ENCODE peak calls at places on chromosomes 7 and 10, in four cellular contexts. M is ACHN, K is BJ, Y is left ventricle myocardium inferior. F is an unnamed sample.

GRCh38 chr10:68795886-68796532 is 31.3 kb upstream of the STOX1 start:
- DNase-seq in M (no peak), K (no peak), Y (no peak), F (no peak)

GRCh38 chr7:52168085-52168484 is 851.5 kb upstream of the COBL start:
- DNase-seq in M (peak), Y (no peak), K (no peak), F (no peak)

GRCh38 chr7:79936281-79936983 is 198.2 kb upstream of the GNAI1 start:
- DNase-seq in M (no peak), Y (no peak), K (no peak), F (no peak)

GRCh38 chr7:17402628-17403278 is 104.3 kb downstream of the AHR start:
- DNase-seq in K (no peak), Y (no peak), M (no peak), F (peak)

GRCh38 chr10:87092356-87092860 is 2.2 kb downstream of the GLUD1 start:
- DNase-seq in K (no peak), M (peak), Y (no peak), F (peak)

GRCh38 chr10:31345886-31346285 is 26.9 kb downstream of the ZEB1 start:
- DNase-seq in Y (no peak), K (no peak), M (no peak), F (no peak)

GRCh38 chr7:29818308-29818707 is 12.0 kb downstream of the WIPF3 start:
- DNase-seq in Y (no peak), M (no peak), K (no peak), F (no peak)

GRCh38 chr7:157347217-157347904 is 10.6 kb downstream of the DNAJB6 start:
- DNase-seq in M (peak), Y (peak), K (peak), F (no peak)

GRCh38 chr7:38541440-38541839 is 89.7 kb downstream of the AMPH start:
- DNase-seq in K (no peak), M (no peak), Y (no peak), F (no peak)

GRCh38 chr10:33027088-33027487 is 69.1 kb upstream of the ITGB1 start:
- DNase-seq in M (no peak), K (no peak), Y (no peak), F (no peak)

GRCh38 chr10:133039107-133039822 is 48.5 kb upstream of the ADGRA1 start:
- DNase-seq in K (no peak), M (no peak), Y (no peak), F (no peak)

GRCh38 chr7:33764752-33765451 is 140.4 kb upstream of the BMPER start:
- DNase-seq in M (no peak), Y (no peak), K (no peak), F (peak)

GRCh38 chr10:15237351-15237750 is 68.9 kb upstream of the NMT2 start:
- DNase-seq in M (peak), K (no peak), Y (no peak), F (peak)

GRCh38 chr7:2000153-2000687 is 232.5 kb downstream of the MAD1L1 start:
- DNase-seq in K (no peak), M (no peak), Y (peak), F (no peak)

GRCh38 chr7:111409714-111410422 is 152.4 kb downstream of the IMMP2L start:
- DNase-seq in Y (no peak), M (no peak), K (no peak), F (no peak)

GRCh38 chr10:3996697-3997096 is 211.7 kb upstream of the KLF6 start:
- DNase-seq in Y (no peak), K (no peak), M (no peak), F (no peak)

GRCh38 chr10:133388265-133388972 is 5.5 kb upstream of the MTG1 start:
- DNase-seq in K (no peak), Y (no peak), M (no peak), F (no peak)

GRCh38 chr10:101052285-101052684 is 9.5 kb upstream of the KAZALD1 start:
- DNase-seq in M (peak), K (no peak), Y (no peak), F (peak)

GRCh38 chr7:41891967-41892755 is 189.3 kb upstream of the INHBA start:
- DNase-seq in K (no peak), Y (no peak), M (peak), F (no peak)

GRCh38 chr10:127977368-127978009 is 70.6 kb downstream of the PTPRE start:
- DNase-seq in K (no peak), Y (peak), M (peak), F (peak)

GRCh38 chr10:132859084-132859855 is 73.3 kb upstream of the NKX6-2 start:
- DNase-seq in K (no peak), M (no peak), Y (peak), F (no peak)

GRCh38 chr10:91054325-91054724 is 133.4 kb upstream of the ANKRD1 start:
- DNase-seq in K (no peak), Y (no peak), M (no peak), F (peak)

GRCh38 chr7:100130608-100131453 is 4.1 kb downstream of the MBLAC1 start:
- DNase-seq in K (no peak), M (peak), Y (peak), F (peak)

GRCh38 chr10:90413196-90413595 is 444.6 kb downstream of the HTR7 start:
- DNase-seq in Y (no peak), K (no peak), M (no peak), F (no peak)

GRCh38 chr7:106285801-106286492 is 1.2 kb upstream of the NAMPT start:
- DNase-seq in Y (peak), M (no peak), K (no peak), F (no peak)

GRCh38 chr7:53350241-53350640 is 314.8 kb downstream of the POM121L12 start:
- DNase-seq in Y (no peak), M (peak), K (no peak), F (no peak)

GRCh38 chr10:22314852-22315251 is 1.3 kb upstream of the COMMD3 start:
- DNase-seq in K (no peak), M (no peak), Y (no peak), F (no peak)

GRCh38 chr7:105682331-105683070 is 101.2 kb upstream of the EFCAB10 start:
- DNase-seq in M (no peak), Y (no peak), K (no peak), F (no peak)

GRCh38 chr7:5077740-5078139 is 32.1 kb downstream of the RBAK start:
- DNase-seq in K (no peak), M (no peak), Y (no peak), F (peak)

F was measured in lung microvascular endothelial cell.